ENCODE peak calls at places on chromosomes 13 and 19, in eight cellular contexts. Z is uterus, S is stomach, M is Peyer's patch, Y is kidney, X is ascending aorta, B is upper lobe of right lung, P is H9. O is an unnamed sample.

GRCh38 chr19:41276231-41276630 is 12.1 kb downstream of the HNRNPUL1 start:
- DNase-seq in Z (no peak), S (no peak), M (no peak), Y (no peak), X (no peak), B (no peak), P (no peak), O (no peak)

GRCh38 chr13:26721251-26721939 is 39.2 kb downstream of the GPR12 start:
- DNase-seq in Z (no peak), S (peak), M (no peak), Y (no peak), X (peak), B (peak), P (no peak), O (no peak)

GRCh38 chr19:53537126-53537522 is 821 bp upstream of the ZNF331 start:
- DNase-seq in Z (no peak), S (no peak), M (no peak), Y (no peak), X (no peak), B (no peak), P (no peak), O (no peak)

GRCh38 chr13:109778102-109778542 is 8.3 kb downstream of the IRS2 start:
- DNase-seq in Z (no peak), S (peak), M (no peak), Y (no peak), X (no peak), B (no peak), P (no peak), O (no peak)

GRCh38 chr13:32883501-32883900 is 132.7 kb upstream of the KL start:
- DNase-seq in Z (no peak), S (no peak), M (no peak), Y (no peak), X (no peak), B (no peak), P (no peak), O (no peak)

GRCh38 chr13:27258637-27259377 is 7.4 kb downstream of the RPL21 start:
- DNase-seq in Z (no peak), S (no peak), M (no peak), Y (no peak), X (no peak), B (no peak), P (no peak), O (no peak)

GRCh38 chr13:27170521-27171243 is 929 bp downstream of the USP12 start:
- DNase-seq in Z (peak), S (peak), M (peak), Y (peak), X (peak), B (peak), P (peak), O (no peak)

GRCh38 chr13:42696191-42696590 is 85.2 kb upstream of the FAM216B start:
- DNase-seq in Z (no peak), S (no peak), M (no peak), Y (no peak), X (no peak), B (no peak), P (no peak), O (no peak)

GRCh38 chr19:39499932-39500331 is 1.2 kb downstream of the DLL3 start:
- DNase-seq in Z (no peak), S (no peak), M (no peak), Y (no peak), X (no peak), B (no peak), P (no peak), O (no peak)

DNA sequence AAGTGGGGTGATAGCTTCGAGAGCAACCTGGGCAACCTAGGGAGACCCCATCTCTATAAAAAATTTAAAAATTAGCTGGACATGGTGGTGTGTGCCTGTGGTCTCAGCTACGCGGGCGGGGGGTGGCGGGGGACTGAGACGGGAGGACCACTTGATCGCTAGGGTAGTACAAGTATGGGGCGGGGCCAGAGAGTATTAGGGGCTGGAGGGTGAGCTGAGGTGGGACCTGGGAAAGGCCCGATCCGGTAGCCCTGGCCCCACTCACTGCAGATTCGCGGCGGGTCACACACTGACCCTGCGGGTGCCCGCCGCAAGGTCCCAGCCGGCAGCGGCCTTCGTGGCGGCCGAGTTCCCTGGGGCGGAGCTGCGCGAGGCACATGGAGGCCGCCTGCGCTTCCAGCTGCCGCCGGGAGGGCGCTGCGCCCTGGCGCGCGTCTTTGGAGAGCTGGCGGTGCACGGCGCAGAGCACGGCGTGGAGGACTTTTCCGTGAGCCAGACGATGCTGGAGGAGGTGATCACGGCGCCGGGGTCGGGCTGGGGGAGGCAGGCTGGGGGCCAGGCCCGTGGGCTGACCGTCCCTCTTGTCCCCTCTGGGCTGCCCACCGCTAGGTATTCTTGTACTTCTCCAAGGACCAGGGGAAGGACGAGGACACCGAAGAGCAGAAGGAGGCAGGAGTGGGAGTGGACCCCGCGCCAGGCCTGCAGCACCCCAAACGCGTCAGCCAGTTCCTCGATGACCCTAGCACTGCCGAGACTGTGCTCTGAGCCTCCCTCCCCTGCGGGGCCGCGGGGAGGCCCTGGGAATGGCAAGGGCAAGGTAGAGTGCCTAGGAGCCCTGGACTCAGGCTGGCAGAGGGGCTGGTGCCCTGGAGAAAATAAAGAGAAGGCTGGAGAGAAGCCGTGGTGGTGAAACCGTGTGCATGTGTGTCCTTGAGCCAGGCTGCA is 2.0 kb upstream of the ARHGAP45 start:
- DNase-seq in Z (peak), S (peak), M (peak), Y (peak), X (peak), B (peak), P (peak), O (no peak)
- H3K27ac ChIP-seq in Z (no peak), S (no peak), M (peak), Y (no peak), X (no peak), B (peak), P (no peak), O (no peak)

DNA sequence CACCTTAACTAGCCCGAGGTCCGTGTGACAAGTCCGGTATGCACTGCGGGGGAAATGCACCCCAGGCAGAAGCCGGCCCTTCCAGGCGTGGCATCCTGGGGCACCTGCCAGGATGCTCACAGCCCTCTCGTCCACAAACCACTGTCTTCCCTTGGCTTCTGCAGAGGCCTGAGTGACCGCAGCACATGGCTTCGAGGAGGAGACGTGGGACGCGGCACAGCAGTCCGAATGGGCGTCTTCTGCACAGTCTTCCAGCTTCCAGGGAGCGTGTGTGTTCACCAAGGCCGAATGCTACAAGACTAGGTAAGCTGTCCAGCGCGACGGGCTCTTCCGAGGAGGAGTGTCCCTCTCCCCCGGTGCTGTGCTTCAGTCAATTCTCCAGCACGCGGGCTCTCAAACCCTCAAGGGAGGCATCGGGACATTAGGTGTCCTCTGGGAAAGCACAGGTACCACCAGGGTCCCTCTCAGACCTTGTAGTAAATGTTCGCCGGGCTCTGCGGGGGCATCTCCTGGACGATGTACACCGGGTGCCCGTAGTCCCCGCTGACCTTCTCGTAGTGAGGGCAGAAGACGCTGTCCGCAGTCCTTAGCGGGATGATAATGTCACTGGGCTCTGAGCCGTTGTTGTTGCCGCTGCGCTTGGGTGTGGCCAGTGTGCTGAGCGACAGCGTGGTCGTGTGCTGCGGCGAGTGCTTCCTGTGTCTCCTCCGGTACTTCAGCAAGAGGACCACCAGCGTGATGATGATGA is 42.7 kb downstream of the EFNB2 start:
- DNase-seq in Z (no peak), S (no peak), M (no peak), Y (no peak), X (no peak), B (no peak), P (no peak), O (no peak)
- H3K27ac ChIP-seq in Z (peak), S (no peak), M (no peak), Y (no peak), X (peak), B (no peak), P (no peak), O (peak)

GRCh38 chr13:48291730-48292129 is 11.8 kb upstream of the RB1 start:
- DNase-seq in Z (no peak), S (peak), M (no peak), Y (no peak), X (no peak), B (no peak), P (no peak), O (no peak)
- H3K27ac ChIP-seq in Z (no peak), S (no peak), M (no peak), Y (no peak), X (no peak), B (no peak), P (no peak), O (no peak)

DNA sequence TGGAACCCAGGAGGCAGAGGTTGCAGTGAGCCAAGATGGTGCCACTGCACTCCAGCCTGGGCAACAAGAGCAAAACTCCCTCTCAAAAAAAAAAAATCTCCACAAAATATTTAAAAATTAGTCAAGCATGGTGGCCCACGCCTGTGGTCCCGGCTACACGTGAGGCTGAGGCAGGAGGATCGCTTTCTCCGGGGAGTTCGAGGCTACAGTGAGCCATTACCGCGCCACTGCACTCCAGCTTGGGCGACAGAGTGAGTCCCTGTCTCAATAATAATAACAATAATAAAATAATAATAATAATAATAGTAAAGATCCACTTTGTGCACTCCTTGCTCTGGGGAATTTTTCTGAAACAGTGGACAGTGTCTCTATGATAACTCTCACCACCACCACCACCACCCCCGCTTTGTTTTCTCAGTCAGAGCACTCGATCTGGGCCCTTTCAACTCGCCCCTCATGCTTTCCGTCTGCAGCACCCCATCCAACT is 8.7 kb downstream of the NAPSA start:
- DNase-seq in Z (no peak), S (no peak), M (no peak), Y (no peak), X (no peak), B (peak), P (no peak), O (no peak)
- H3K27ac ChIP-seq in Z (no peak), S (no peak), M (no peak), Y (no peak), X (no peak), B (no peak), P (no peak), O (peak)

DNA sequence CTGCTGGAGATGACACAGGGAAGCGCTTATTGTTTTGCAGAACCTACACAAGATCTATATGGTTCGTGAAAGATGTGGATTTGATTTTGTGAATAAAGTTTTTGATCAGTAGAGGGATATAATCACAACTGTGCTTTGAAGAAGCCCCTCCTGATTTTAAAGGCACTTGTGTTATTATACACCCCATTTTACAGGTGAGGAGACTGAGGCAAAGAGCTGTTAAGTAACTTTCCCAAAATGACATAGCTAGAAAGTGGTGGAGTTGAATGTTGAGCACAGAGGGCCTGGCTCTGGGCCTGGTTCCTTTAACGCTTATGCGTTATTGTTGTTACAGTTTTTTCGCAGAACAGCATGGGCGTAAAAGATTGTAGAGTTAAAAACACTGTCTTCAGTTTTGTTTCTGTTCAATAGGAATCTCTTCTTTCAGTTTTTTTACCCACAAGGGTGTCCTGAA is 1.4 kb downstream of the TDRD3 start:
- DNase-seq in Z (no peak), S (no peak), M (no peak), Y (no peak), X (no peak), B (no peak), P (no peak), O (no peak)
- H3K27ac ChIP-seq in Z (peak), S (peak), M (peak), Y (peak), X (peak), B (peak), P (no peak), O (peak)